ENCODE peak calls at places on chromosomes 3 and 15, in eight cellular contexts. M is cardiac muscle cell, S is MM.1S, E is HCT116, B is prostate gland, D is A549, U is testis, H is gastrocnemius medialis. Y is an unnamed sample.

GRCh38 chr3:12154151-12154550 is 4.6 kb downstream of the TIMP4 start:
- DNase-seq in M (peak), S (no peak), E (no peak), B (no peak), D (no peak), U (no peak), H (no peak), Y (no peak)

GRCh38 chr3:167901087-167901486 is 165.6 kb downstream of the SERPINI1 start:
- DNase-seq in M (peak), S (no peak), E (no peak), B (no peak), D (no peak), U (no peak), H (no peak), Y (no peak)

GRCh38 chr15:69074011-69074842 is 59.7 kb downstream of the NOX5 start:
- DNase-seq in M (peak), S (no peak), E (no peak), B (peak), D (peak), U (peak), H (no peak), Y (no peak)

GRCh38 chr3:189914799-189915198 is 205.9 kb downstream of the P3H2 start:
- DNase-seq in M (peak), S (no peak), E (no peak), B (no peak), D (peak), U (no peak), H (no peak), Y (no peak)

GRCh38 chr3:10697918-10698317 is 118.1 kb upstream of the SLC6A11 start:
- DNase-seq in M (peak), S (no peak), E (peak), B (no peak), D (no peak), U (peak), H (no peak), Y (no peak)

GRCh38 chr3:93969443-93969842 is 4.3 kb downstream of the PROS1 start:
- DNase-seq in M (peak), S (no peak), E (peak), B (no peak), D (peak), U (no peak), H (no peak), Y (no peak)

GRCh38 chr3:125055913-125056705 is at the start of gene HEG1:
- DNase-seq in M (peak), S (peak), E (no peak), B (peak), D (peak), U (peak), H (peak), Y (peak)

GRCh38 chr15:49239105-49239504 is 69.1 kb downstream of the GALK2 start:
- DNase-seq in M (no peak), S (no peak), E (no peak), B (no peak), D (no peak), U (no peak), H (no peak), Y (no peak)

GRCh38 chr3:45235409-45235808 is 9.3 kb upstream of the TMEM158 start:
- DNase-seq in M (no peak), S (no peak), E (no peak), B (no peak), D (no peak), U (no peak), H (no peak), Y (no peak)

GRCh38 chr3:150958694-150959093 is 13.8 kb downstream of the CLRN1 start:
- DNase-seq in M (no peak), S (no peak), E (no peak), B (no peak), D (no peak), U (no peak), H (no peak), Y (no peak)

GRCh38 chr3:195030791-195031321 is 240.1 kb downstream of the XXYLT1 start:
- DNase-seq in M (peak), S (no peak), E (no peak), B (peak), D (peak), U (no peak), H (no peak), Y (no peak)

GRCh38 chr3:147361671-147362420 is 44.5 kb downstream of the ZIC4 start:
- DNase-seq in M (peak), S (peak), E (peak), B (no peak), D (peak), U (peak), H (peak), Y (no peak)

GRCh38 chr15:37219211-37219701 is 118.9 kb upstream of the MEIS2 start:
- DNase-seq in M (no peak), S (no peak), E (no peak), B (no peak), D (no peak), U (no peak), H (no peak), Y (no peak)

GRCh38 chr3:72288955-72289707 is 504.2 kb upstream of the PROK2 start:
- DNase-seq in M (peak), S (no peak), E (no peak), B (peak), D (no peak), U (peak), H (no peak), Y (no peak)

GRCh38 chr3:141913150-141913811 is 36.8 kb downstream of the ATP1B3 start:
- DNase-seq in M (peak), S (peak), E (peak), B (peak), D (peak), U (peak), H (no peak), Y (no peak)

GRCh38 chr3:35932995-35933394 is 293.7 kb downstream of the ARPP21 start:
- DNase-seq in M (peak), S (no peak), E (peak), B (no peak), D (peak), U (no peak), H (no peak), Y (no peak)

DNA sequence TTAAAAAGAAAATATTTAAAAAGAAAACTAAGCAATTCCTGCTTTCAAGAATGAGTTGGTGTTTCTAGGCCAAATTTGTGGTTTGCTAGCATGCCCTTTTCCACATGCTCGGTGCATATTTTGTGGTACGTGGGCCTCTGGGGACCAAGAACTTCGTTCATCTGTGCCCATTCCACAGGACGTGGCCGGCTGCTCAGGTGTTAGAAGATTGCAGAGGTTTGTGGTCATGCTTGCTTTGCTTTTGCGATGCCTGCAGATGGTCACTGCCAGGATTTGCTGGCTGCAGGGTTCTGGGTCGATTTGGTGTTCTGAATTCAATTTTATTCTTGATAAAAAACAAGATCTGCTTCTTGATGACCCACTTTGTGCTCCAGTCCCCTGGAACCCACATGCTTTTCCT is 7.5 kb downstream of the PSTPIP1 start:
- DNase-seq in M (no peak), S (no peak), E (no peak), B (no peak), D (no peak), U (no peak), H (no peak), Y (no peak)
- H3K27ac ChIP-seq in M (no peak), S (peak), E (no peak), B (no peak), D (no peak), U (no peak), H (peak), Y (peak)

DNA sequence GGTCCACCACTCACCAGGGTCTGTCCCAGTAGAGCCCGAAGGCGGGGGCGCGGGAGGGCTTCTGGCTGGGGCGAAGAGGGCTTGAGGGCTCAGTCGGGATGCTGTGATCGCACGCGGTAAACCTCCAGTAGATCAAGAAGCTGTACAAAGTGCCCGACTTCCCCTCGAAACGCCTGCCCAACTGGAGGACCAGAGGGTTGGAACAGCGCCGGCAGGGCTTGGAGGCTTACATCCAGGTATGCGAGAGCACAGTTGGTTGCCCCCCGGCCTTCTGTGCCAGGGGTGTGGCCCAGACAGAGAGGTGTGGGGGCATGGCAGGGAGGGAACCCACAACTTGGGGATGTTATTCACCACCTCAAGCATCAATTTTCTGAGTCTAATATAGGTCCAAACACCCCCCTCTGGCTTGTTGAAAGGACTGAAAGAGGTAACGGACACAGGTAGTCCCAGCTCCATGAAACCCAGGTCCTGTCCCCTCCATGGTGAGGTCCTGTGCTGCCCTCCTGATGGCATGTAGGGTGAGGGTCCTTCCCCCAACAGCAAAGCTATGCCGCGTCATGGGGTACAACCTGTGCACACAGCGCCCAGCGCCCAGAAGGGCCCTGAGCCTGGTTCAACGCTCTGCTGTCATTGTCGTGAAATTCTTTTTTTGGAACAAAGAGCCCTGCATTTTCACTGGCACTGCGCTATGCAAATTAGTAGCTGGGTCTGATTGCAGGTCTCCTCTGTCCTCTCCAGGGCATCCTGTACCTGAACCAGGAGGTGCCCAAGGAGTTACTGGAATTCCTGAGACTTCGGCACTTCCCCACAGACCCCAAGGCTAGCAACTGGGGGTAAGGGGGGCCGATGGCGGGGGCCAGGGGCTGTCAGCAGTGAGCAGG is 1.2 kb downstream of the SNX22 start:
- DNase-seq in M (no peak), S (peak), E (no peak), B (no peak), D (no peak), U (no peak), H (no peak), Y (peak)
- H3K4me3 ChIP-seq in M (peak), S (peak), E (peak), B (peak), D (peak), U (no peak), H (peak), Y (peak)

DNA sequence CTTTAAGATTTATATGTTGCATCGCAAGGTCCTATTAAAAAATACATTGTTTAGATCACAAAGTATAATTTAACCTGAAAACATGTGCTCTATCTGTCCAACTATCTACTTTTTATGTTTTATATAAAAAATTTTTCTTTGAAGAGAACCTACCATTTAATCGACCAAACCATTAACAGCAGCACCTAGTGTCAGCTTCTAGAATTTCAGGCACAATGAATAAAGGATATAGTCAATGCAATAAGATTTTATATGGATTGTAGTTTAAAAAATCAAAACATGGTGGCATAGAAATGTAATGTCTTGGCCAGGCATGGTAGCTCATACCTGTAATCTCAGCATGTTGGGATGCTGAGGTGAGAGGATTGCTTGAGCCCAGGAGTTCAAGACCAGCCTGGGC is 313.7 kb downstream of the GAP43 start:
- DNase-seq in M (no peak), S (no peak), E (no peak), B (no peak), D (no peak), U (no peak), H (no peak), Y (no peak)
- TF ChIP-seq CTCF in M (peak), S (peak), E (no peak), B (no peak), D (peak), U (no peak), H (no peak), Y (no peak)

GRCh38 chr15:55279100-55279745 is 10.4 kb downstream of the RAB27A start:
- DNase-seq in M (no peak), S (no peak), E (no peak), B (no peak), D (no peak), U (no peak), H (no peak), Y (no peak)
- H3K27ac ChIP-seq in M (no peak), S (peak), E (no peak), B (peak), D (peak), U (no peak), H (no peak), Y (no peak)

GRCh38 chr3:187293514-187293870 is 2.0 kb upstream of the MASP1 start:
- DNase-seq in M (no peak), S (no peak), E (no peak), B (no peak), D (no peak), U (no peak), H (no peak), Y (no peak)

GRCh38 chr3:187292631-187293513 is 1.3 kb upstream of the MASP1 start:
- DNase-seq in M (peak), S (no peak), E (no peak), B (no peak), D (no peak), U (no peak), H (no peak), Y (no peak)

GRCh38 chr3:187292186-187292585 is 649 bp upstream of the MASP1 start:
- DNase-seq in M (no peak), S (no peak), E (no peak), B (no peak), D (no peak), U (no peak), H (no peak), Y (no peak)

GRCh38 chr3:187295635-187296034 is 4.1 kb upstream of the MASP1 start:
- DNase-seq in M (no peak), S (no peak), E (no peak), B (no peak), D (peak), U (no peak), H (no peak), Y (no peak)

DNA sequence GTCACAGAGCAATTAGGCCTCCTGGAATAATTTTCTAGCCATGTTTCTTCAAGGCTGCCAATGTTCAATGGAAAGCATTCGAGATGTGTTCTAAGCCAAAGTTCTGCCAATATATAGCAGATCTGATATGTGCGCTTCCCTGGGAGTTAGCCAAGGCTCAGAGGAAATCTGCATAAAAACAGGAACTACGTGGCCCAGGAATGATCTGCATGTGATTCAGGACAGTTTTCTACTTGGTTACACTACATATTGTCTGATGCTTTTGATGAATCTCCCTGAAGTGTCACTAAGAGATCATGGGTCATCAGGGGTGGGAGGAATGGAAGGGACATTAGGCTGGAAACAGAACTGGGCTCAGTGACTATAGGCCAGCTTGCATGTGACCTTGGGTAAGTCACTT is 2.4 kb upstream of the MASP1 start:
- DNase-seq in M (no peak), S (no peak), E (no peak), B (no peak), D (no peak), U (no peak), H (no peak), Y (no peak)
- H3K4me3 ChIP-seq in M (no peak), S (no peak), E (no peak), B (no peak), D (no peak), U (no peak), H (no peak), Y (no peak)

GRCh38 chr3:116566478-116566960 is 121.2 kb upstream of the LSAMP start:
- DNase-seq in M (no peak), S (no peak), E (no peak), B (no peak), D (no peak), U (no peak), H (no peak), Y (no peak)

GRCh38 chr3:116569611-116570010 is 124.3 kb upstream of the LSAMP start:
- DNase-seq in M (no peak), S (no peak), E (no peak), B (no peak), D (no peak), U (no peak), H (no peak), Y (no peak)
- TF ChIP-seq CTCF in M (no peak), S (no peak), E (no peak), B (no peak), D (no peak), U (no peak), H (no peak), Y (no peak)

GRCh38 chr3:172840463-172840862 is 89.9 kb downstream of the ECT2 start:
- DNase-seq in M (no peak), S (no peak), E (no peak), B (no peak), D (no peak), U (no peak), H (no peak), Y (no peak)
- H3K27ac ChIP-seq in M (no peak), S (no peak), E (no peak), B (no peak), D (no peak), U (no peak), H (no peak), Y (no peak)

GRCh38 chr15:90095521-90095959 is 6.7 kb downstream of the IDH2 start:
- DNase-seq in M (no peak), S (peak), E (no peak), B (peak), D (no peak), U (no peak), H (peak), Y (no peak)
- H3K4me3 ChIP-seq in M (no peak), S (no peak), E (no peak), B (no peak), D (no peak), U (no peak), H (no peak), Y (no peak)

GRCh38 chr15:95025924-95026728 is 794.8 kb downstream of the MCTP2 start:
- DNase-seq in M (peak), S (peak), E (peak), B (no peak), D (peak), U (peak), H (peak), Y (no peak)
- TF ChIP-seq CTCF in M (peak), S (peak), E (peak), B (peak), D (peak), U (no peak), H (no peak), Y (peak)